ENCODE peak calls at places on chromosomes 7 and 10, in five cellular contexts. L, S, C, J and Y are unnamed samples.

GRCh38 chr7:137403282-137403681 is 59.7 kb upstream of the PTN start:
- DNase-seq in C (no peak), S (no peak), J (no peak), L (no peak), Y (no peak)

GRCh38 chr10:12428447-12429135 is 79.2 kb downstream of the CAMK1D start:
- DNase-seq in C (no peak), L (no peak), J (no peak), S (no peak), Y (no peak)

GRCh38 chr10:59234814-59235429 is 58.5 kb downstream of the PHYHIPL start:
- DNase-seq in C (peak), J (no peak), S (no peak), L (peak), Y (no peak)

GRCh38 chr7:24912424-24912823 is 67.6 kb downstream of the OSBPL3 start:
- DNase-seq in J (no peak), S (no peak), C (no peak), L (no peak), Y (no peak)

GRCh38 chr10:122490268-122490667 is 28.9 kb downstream of the HTRA1 start:
- DNase-seq in J (no peak), S (no peak), L (peak), C (no peak), Y (no peak)

GRCh38 chr7:24318326-24318725 is 34.3 kb downstream of the NPY start:
- DNase-seq in S (no peak), L (no peak), C (no peak), J (no peak), Y (no peak)

GRCh38 chr7:7795736-7796135 is 77.3 kb upstream of the RPA3 start:
- DNase-seq in S (no peak), J (no peak), L (peak), C (no peak), Y (no peak)

GRCh38 chr10:110502072-110502845 is 4.6 kb downstream of the DUSP5 start:
- DNase-seq in J (no peak), S (no peak), L (no peak), C (no peak), Y (no peak)

GRCh38 chr7:130157700-130158099 is 47.5 kb downstream of the TMEM209 start:
- DNase-seq in L (no peak), J (no peak), S (no peak), C (no peak), Y (no peak)

GRCh38 chr10:129626801-129627434 is 159.9 kb downstream of the MGMT start:
- DNase-seq in J (no peak), L (no peak), C (no peak), S (no peak), Y (no peak)

GRCh38 chr7:141700291-141700847 is 1.6 kb downstream of the DENND11 start:
- DNase-seq in L (no peak), S (no peak), J (no peak), C (no peak), Y (no peak)

GRCh38 chr7:141700848-141701371 is 1.1 kb downstream of the DENND11 start:
- DNase-seq in J (no peak), L (no peak), S (no peak), C (peak), Y (no peak)

GRCh38 chr7:141698247-141699015 is 3.5 kb downstream of the DENND11 start:
- DNase-seq in C (no peak), S (no peak), L (no peak), J (no peak), Y (no peak)

GRCh38 chr7:141701489-141702046 is 398 bp downstream of the DENND11 start:
- DNase-seq in S (peak), J (peak), C (peak), L (peak), Y (no peak)

DNA sequence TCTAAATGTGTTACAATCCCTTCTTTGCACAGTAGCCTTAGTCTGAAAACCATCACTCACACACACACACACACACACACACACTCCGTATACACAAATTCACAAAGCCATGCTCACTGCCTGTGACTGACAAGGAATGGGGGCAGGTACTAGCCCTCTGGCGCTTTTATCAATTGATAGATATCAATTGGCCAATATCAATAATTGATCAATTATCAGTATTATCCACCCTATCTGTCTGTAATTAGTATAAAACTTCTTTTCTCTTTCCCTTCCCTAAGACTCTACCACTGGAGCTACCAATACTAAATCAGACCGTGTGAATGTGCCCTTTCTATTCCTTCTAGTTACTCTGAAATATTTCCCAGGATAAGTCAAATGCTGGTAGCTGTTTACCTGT is 2.1 kb downstream of the DENND11 start:
- DNase-seq in J (no peak), S (no peak), L (no peak), C (no peak), Y (no peak)
- TF ChIP-seq CTCF in J (no peak), S (no peak), L (no peak), C (no peak), Y (no peak)

DNA sequence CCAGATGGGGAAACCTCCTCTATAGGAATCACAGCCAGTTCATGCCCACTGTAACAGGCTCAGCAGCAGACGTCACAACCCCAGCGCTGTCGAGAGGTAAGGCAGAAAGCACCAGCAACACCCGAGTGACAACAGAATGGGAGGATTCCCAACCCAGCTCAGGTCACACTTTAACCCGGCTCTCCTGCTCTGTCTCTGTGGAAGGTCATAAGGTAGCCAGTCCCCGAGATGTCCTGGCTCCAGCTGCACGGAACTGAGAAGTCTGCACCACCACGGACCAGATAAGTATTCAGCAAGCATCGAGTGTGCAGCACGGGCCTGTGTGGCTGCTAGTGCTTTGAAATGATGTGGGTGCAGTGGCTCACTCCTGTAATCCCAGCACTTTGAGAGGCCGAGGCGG is 236.7 kb upstream of the TCERG1L start:
- DNase-seq in J (no peak), C (no peak), L (no peak), S (no peak), Y (no peak)
- H3K4me3 ChIP-seq in J (no peak), C (no peak), L (no peak), S (no peak), Y (no peak)

DNA sequence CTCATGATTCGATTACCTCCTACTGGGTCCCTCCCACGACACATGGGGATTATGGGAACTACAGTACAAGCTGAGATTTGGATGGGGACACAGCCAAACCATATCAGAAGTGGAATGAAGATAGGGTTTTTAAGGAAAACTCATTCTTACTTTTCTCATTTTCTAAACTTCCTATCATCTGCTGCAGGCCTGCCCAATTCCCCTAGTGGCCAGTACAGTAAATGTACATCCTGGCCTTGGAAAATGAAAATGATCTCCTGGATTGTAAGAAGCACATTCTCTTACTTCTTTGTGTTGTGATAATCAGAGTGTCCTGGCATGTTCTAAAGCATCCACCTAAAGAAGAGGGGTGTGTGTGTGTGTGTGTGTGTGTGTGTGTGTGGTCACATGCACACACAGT is 421.7 kb downstream of the LRMDA start:
- DNase-seq in J (no peak), S (no peak), L (no peak), C (no peak), Y (no peak)
- TF ChIP-seq CTCF in J (no peak), S (no peak), L (peak), C (no peak), Y (peak)

GRCh38 chr7:138465046-138465445 is 5.0 kb downstream of the TRIM24 start:
- DNase-seq in S (no peak), L (peak), C (no peak), J (no peak), Y (no peak)
- H3K4me3 ChIP-seq in S (no peak), L (no peak), C (no peak), J (no peak), Y (no peak)

DNA sequence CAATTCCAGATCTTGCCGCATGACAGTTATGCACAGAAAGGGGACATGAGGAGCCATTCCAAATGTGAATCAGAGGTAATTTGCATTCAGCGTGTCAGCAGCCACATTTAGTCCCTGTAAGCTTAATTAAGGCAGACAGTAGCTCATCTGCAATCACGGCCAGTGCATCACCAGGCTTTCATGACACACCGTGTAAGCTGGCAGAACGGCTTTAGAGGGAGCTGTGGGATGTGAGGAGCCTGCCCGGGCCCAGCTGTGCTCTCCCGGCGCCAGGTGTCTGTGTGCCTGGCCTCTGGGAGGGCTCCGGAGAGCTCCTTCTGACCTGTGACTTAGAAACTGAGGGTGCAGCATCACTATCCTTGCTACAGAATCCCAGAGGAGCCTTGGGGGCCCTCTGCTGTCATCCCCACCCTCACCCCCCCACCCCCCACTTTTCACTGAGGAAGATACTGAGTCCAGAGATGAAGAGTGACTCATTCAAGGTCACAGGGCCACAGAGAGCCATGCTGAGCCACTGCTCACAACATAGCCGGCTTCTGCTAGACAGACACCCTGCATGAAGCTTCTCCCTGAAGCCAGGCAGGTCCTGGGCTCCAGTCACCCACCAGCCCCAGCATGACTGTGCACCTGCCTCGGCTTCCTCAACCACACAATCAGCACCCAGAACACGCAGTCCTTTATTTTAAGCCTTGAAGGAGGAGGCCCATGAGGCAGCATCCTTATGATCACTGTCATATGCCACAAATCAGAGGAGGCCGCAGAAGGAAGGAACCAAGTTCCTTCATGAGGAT is 19.0 kb upstream of the PRKAG2 start:
- DNase-seq in C (no peak), S (peak), J (no peak), L (no peak), Y (no peak)
- TF ChIP-seq CTCF in C (no peak), S (no peak), J (no peak), L (no peak), Y (no peak)

GRCh38 chr10:36428507-36428906 is 696.9 kb upstream of the ANKRD30A start:
- DNase-seq in S (no peak), L (no peak), J (no peak), C (no peak), Y (no peak)
- H3K4me3 ChIP-seq in S (no peak), L (no peak), J (no peak), C (no peak), Y (no peak)

DNA sequence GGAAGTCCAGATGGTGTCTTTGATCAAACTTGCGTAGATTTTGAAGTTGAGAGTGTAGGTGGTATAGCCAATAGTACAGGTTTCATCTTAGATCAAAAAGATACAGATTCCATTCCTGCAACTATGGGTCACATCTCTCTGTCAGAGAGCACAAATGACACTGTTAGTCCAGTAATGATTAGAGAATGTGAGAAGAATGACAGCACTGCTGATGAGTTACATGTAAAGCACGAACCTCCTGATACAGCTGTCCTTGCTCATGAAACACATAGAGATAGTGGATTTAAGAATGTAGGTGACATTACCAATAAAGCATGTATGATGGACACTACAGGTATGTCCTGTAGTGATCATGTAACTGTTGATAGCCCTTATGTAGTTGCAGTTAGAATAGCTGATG is 59.1 kb downstream of the LOXL4 start:
- DNase-seq in L (no peak), J (no peak), C (no peak), S (no peak), Y (no peak)
- TF ChIP-seq CTCF in L (no peak), J (no peak), C (no peak), S (no peak), Y (no peak)

DNA sequence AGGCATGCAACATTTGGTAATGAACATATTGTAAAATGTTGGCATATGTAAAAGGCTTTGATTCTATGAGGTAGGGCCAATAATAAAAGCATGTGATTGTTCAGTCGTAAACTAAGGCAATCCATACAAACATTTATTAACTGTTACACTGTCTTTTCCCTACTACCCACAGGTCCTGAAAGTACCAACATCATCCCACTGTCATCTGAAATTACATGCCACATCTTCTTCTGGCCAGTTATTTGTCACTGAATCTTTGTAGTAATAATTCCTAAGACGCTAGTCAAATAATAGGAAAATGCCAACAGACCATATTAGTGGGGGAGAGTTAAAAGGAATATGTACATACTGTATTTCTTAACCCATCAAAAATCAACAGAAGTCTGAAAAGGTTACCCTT is 27.2 kb downstream of the DNAJC1 start:
- DNase-seq in S (no peak), J (no peak), C (no peak), L (no peak), Y (no peak)
- H3K4me3 ChIP-seq in S (no peak), J (no peak), C (no peak), L (no peak), Y (no peak)